ENCODE peak calls at places on chromosomes 5 and 9, in eight cellular contexts. O is activated CD4-positive, alpha-beta T cell treated with anti-CD3 and anti-CD28 coated beads for 48 hours; V is left ventricle myocardium superior; R is HT1080; B is stimulated activated CD4-positive, alpha-beta T cell treated with anti-CD3 and anti-CD28 coated beads, Interleukin-12 subunit alpha, Interleukin-12 subunit beta, amount 100 ng/mL, for 4 hours; F is KBM-7; I is Daoy; E is fibroblast of pulmonary artery. G is an unnamed sample.

GRCh38 chr5:125115180-125115495 is 368.7 kb upstream of the ZNF608 start:
- DNase-seq in O (no peak), V (no peak), R (no peak), B (no peak), F (no peak), I (no peak), E (no peak), G (no peak)

GRCh38 chr5:77168187-77168883 is 42.1 kb upstream of the PDE8B start:
- DNase-seq in O (no peak), V (peak), R (no peak), B (no peak), F (no peak), I (peak), E (peak), G (peak)

GRCh38 chr5:38720691-38721361 is 125.0 kb upstream of the OSMR start:
- DNase-seq in O (no peak), V (no peak), R (no peak), B (no peak), F (peak), I (no peak), E (no peak), G (no peak)

GRCh38 chr5:122434120-122434519 is 122.1 kb downstream of the SNCAIP start:
- DNase-seq in O (no peak), V (no peak), R (no peak), B (no peak), F (no peak), I (no peak), E (no peak), G (peak)

GRCh38 chr5:115050860-115051259 is 118.8 kb downstream of the TRIM36 start:
- DNase-seq in O (no peak), V (no peak), R (no peak), B (no peak), F (no peak), I (no peak), E (peak), G (no peak)

GRCh38 chr5:135313946-135314345 is 85.1 kb downstream of the MACROH2A1 start:
- DNase-seq in O (no peak), V (no peak), R (no peak), B (no peak), F (no peak), I (no peak), E (no peak), G (no peak)

GRCh38 chr9:15317836-15318235 is 10.8 kb upstream of the TTC39B start:
- DNase-seq in O (no peak), V (no peak), R (peak), B (no peak), F (no peak), I (peak), E (no peak), G (no peak)

GRCh38 chr9:120982851-120983250 is 56.3 kb upstream of the TRAF1 start:
- DNase-seq in O (no peak), V (no peak), R (no peak), B (no peak), F (no peak), I (no peak), E (peak), G (no peak)

GRCh38 chr5:58197875-58198274 is 262.0 kb downstream of the PLK2 start:
- DNase-seq in O (no peak), V (no peak), R (no peak), B (no peak), F (no peak), I (no peak), E (no peak), G (no peak)

GRCh38 chr9:113376634-113377531 is at the start of gene HDHD3:
- DNase-seq in O (peak), V (peak), R (peak), B (peak), F (peak), I (peak), E (peak), G (peak)

GRCh38 chr5:178234753-178235599 is 2.4 kb upstream of the PHYKPL start:
- DNase-seq in O (peak), V (peak), R (peak), B (peak), F (peak), I (peak), E (peak), G (peak)

GRCh38 chr9:35774907-35775635 is 16.3 kb upstream of the NPR2 start:
- DNase-seq in O (no peak), V (no peak), R (no peak), B (no peak), F (peak), I (no peak), E (peak), G (peak)

GRCh38 chr5:146388418-146388817 is 49.8 kb downstream of the POU4F3 start:
- DNase-seq in O (no peak), V (no peak), R (peak), B (no peak), F (no peak), I (no peak), E (peak), G (no peak)

GRCh38 chr9:113426701-113427100 is 16.2 kb downstream of the C9orf43 start:
- DNase-seq in O (no peak), V (no peak), R (no peak), B (no peak), F (no peak), I (no peak), E (peak), G (no peak)

GRCh38 chr5:65338606-65339151 is 143.0 kb downstream of the ADAMTS6 start:
- DNase-seq in O (no peak), V (no peak), R (no peak), B (no peak), F (no peak), I (no peak), E (no peak), G (no peak)

GRCh38 chr9:114281421-114282103 is 41.3 kb upstream of the ORM1 start:
- DNase-seq in O (no peak), V (peak), R (no peak), B (no peak), F (no peak), I (peak), E (peak), G (no peak)

GRCh38 chr5:1867114-1867814 is 15.5 kb downstream of the IRX4 start:
- DNase-seq in O (no peak), V (no peak), R (no peak), B (no peak), F (no peak), I (no peak), E (peak), G (no peak)

GRCh38 chr5:154757647-154758406 is 2.6 kb downstream of the LARP1 start:
- DNase-seq in O (peak), V (no peak), R (peak), B (peak), F (no peak), I (peak), E (no peak), G (no peak)

GRCh38 chr9:114233806-114234205 is 78.5 kb downstream of the COL27A1 start:
- DNase-seq in O (no peak), V (peak), R (no peak), B (no peak), F (no peak), I (no peak), E (no peak), G (no peak)

GRCh38 chr5:168755548-168756093 is 176.5 kb upstream of the PANK3 start:
- DNase-seq in O (no peak), V (no peak), R (no peak), B (no peak), F (no peak), I (no peak), E (no peak), G (no peak)

GRCh38 chr5:10563132-10563939 is 534 bp upstream of the ANKRD33B start:
- DNase-seq in O (peak), V (peak), R (peak), B (peak), F (no peak), I (peak), E (peak), G (no peak)

GRCh38 chr5:37575541-37576489 is 196.7 kb downstream of the WDR70 start:
- DNase-seq in O (no peak), V (no peak), R (no peak), B (no peak), F (no peak), I (no peak), E (peak), G (no peak)

GRCh38 chr5:11384441-11385250 is 519.6 kb downstream of the CTNND2 start:
- DNase-seq in O (peak), V (peak), R (no peak), B (no peak), F (no peak), I (peak), E (no peak), G (peak)

GRCh38 chr9:110939573-110939972 is 98.7 kb downstream of the LPAR1 start:
- DNase-seq in O (no peak), V (no peak), R (no peak), B (no peak), F (no peak), I (no peak), E (no peak), G (no peak)

GRCh38 chr5:6827815-6828214 is 114.6 kb downstream of the TENT4A start:
- DNase-seq in O (peak), V (no peak), R (no peak), B (no peak), F (no peak), I (no peak), E (no peak), G (no peak)

GRCh38 chr5:22372376-22372775 is 480.8 kb downstream of the CDH12 start:
- DNase-seq in O (no peak), V (no peak), R (peak), B (no peak), F (no peak), I (peak), E (peak), G (peak)

GRCh38 chr5:173493040-173493439 is 123.4 kb downstream of the BOD1 start:
- DNase-seq in O (no peak), V (no peak), R (no peak), B (no peak), F (no peak), I (no peak), E (no peak), G (no peak)

GRCh38 chr9:14320272-14321245 is 6.6 kb upstream of the NFIB start:
- DNase-seq in O (no peak), V (no peak), R (peak), B (no peak), F (no peak), I (peak), E (peak), G (peak)

G was measured in Ammon's horn.